ENCODE peak calls at places on chromosome 13, in eight cellular contexts. I, J, S, V, B, U, F and C are unnamed samples.

GRCh38 chr13:65378943-65379519 is 1851.1 kb downstream of the PCDH9 start:
- DNase-seq in U (peak), B (no peak), I (no peak), F (no peak), V (no peak), J (peak), S (no peak), C (no peak)

GRCh38 chr13:46804391-46804815 is 7.4 kb upstream of the ESD start:
- DNase-seq in V (peak), J (peak), I (no peak), F (no peak), S (no peak), B (peak), U (peak), C (no peak)

GRCh38 chr13:35460061-35460460 is 16.4 kb downstream of the MAB21L1 start:
- DNase-seq in V (no peak), J (no peak), I (no peak), S (no peak), F (no peak), U (no peak), B (no peak), C (no peak)

GRCh38 chr13:102203718-102204117 is 198.1 kb downstream of the FGF14 start:
- DNase-seq in J (no peak), B (no peak), I (no peak), F (no peak), V (no peak), U (no peak), S (no peak), C (no peak)

GRCh38 chr13:41610426-41610825 is 153.1 kb downstream of the RGCC start:
- DNase-seq in J (peak), B (peak), F (no peak), V (peak), U (no peak), I (peak), S (no peak), C (peak)

GRCh38 chr13:39415403-39415802 is 187.6 kb downstream of the LHFPL6 start:
- DNase-seq in B (no peak), S (no peak), V (peak), J (peak), I (peak), F (peak), U (peak), C (no peak)

GRCh38 chr13:105663182-105663581 is 872.3 kb downstream of the EFNB2 start:
- DNase-seq in I (no peak), F (no peak), V (no peak), S (no peak), U (no peak), B (no peak), J (no peak), C (no peak)

GRCh38 chr13:76049397-76049746 is 413.2 kb downstream of the LMO7 start:
- DNase-seq in V (no peak), J (no peak), I (no peak), U (no peak), S (no peak), F (no peak), B (no peak), C (no peak)

GRCh38 chr13:45615501-45616101 is at the start of gene ERICH6B:
- DNase-seq in S (no peak), V (no peak), F (peak), J (peak), B (no peak), U (peak), I (no peak), C (no peak)

GRCh38 chr13:31043891-31044657 is 111.6 kb downstream of the TEX26 start:
- DNase-seq in I (peak), J (peak), U (peak), F (peak), B (peak), V (peak), S (peak), C (peak)

GRCh38 chr13:31046711-31047279 is 114.3 kb downstream of the TEX26 start:
- DNase-seq in U (peak), J (peak), S (no peak), F (peak), I (no peak), V (no peak), B (no peak), C (no peak)

GRCh38 chr13:31042501-31043165 is 110.2 kb downstream of the TEX26 start:
- DNase-seq in U (no peak), J (no peak), V (no peak), I (no peak), B (no peak), F (no peak), S (no peak), C (no peak)

GRCh38 chr13:31045621-31046081 is 113.2 kb downstream of the TEX26 start:
- DNase-seq in S (peak), U (peak), J (peak), F (no peak), I (peak), B (peak), V (peak), C (peak)

DNA sequence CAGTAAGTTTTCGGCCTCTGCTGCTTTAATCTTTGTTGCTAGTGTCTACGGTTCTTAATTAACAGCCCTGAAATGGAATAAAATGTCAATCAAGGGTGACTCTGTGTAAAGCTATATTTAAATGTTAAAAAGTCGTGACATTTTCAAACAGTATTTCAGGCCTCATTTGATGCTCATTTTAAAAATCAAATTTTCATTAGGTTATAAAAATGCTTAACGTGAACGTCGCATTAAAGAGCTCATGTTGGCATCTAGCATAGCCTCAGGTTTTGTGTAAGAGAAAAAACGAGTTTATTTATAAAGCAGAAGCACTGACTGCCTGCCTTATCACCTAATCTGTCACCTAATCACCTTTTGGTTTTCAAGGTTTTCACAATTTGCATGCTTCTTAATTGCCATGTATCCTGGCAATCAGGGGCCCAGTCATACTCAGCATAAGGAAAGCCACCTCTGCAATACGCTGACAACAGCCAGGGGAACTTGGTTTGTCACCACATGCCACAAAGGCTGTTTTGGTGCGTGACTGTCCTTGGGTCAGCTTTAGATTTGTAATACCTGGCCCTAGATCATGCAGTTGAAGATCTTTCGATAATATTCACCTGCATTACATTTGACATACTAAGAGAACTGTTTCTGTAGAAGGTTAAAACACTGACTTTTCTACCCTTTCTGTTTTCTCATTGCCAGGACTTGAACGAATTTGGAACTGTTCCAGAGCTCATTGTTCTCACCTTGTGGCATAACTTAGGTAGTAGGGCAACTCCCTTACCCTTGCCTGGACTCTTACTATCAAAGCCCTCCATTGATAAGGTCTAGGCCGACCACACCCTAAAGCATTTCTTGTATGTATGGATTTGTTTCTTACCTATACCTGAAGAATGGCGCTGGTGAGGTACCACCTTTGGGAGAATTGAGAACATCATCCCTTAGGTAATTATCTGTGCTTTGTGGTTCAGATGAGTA is 112.5 kb downstream of the TEX26 start:
- DNase-seq in S (no peak), I (no peak), J (no peak), F (no peak), U (peak), V (peak), B (peak), C (no peak)
- H3K4me3 ChIP-seq in S (no peak), I (no peak), J (no peak), F (no peak), U (no peak), V (no peak), B (peak), C (no peak)

GRCh38 chr13:70816853-70817252 is 708.6 kb upstream of the KLHL1 start:
- DNase-seq in B (no peak), I (no peak), F (no peak), U (no peak), V (no peak), S (no peak), J (peak), C (no peak)
- H3K4me3 ChIP-seq in B (no peak), I (no peak), F (no peak), U (no peak), V (no peak), S (no peak), J (no peak), C (no peak)

GRCh38 chr13:110523180-110523579 is 38.3 kb downstream of the RAB20 start:
- DNase-seq in I (no peak), B (no peak), F (no peak), U (no peak), S (no peak), J (no peak), V (no peak), C (no peak)
- H3K4me3 ChIP-seq in I (no peak), B (no peak), F (no peak), U (no peak), S (no peak), J (no peak), V (no peak), C (no peak)

GRCh38 chr13:49308104-49308875 is 60.6 kb downstream of the CDADC1 start:
- DNase-seq in U (no peak), I (peak), F (no peak), B (no peak), V (no peak), J (peak), S (peak), C (peak)
- H3K4me3 ChIP-seq in U (no peak), I (no peak), F (no peak), B (no peak), V (no peak), J (no peak), S (peak), C (no peak)

DNA sequence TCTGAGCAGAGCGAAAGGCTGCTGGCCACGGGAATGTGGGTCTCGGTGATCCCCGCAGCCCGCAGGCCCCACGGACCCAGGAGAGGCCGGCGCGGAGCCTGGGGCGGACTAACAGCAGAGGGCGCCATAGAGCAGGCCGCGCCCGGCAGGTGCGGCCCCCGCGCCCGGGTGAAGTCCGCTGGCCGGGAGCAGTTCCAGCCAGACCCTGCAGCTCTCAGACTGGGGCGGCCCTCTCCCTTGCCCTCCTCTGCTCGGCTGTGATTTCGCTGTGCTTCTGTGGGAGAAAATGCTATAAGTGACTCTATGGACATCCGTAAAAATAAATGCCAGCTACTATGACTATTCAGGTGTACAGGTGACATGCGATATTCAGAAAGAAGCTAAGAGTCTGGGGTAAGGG is 37.7 kb downstream of the GSX1 start:
- DNase-seq in J (no peak), S (no peak), V (no peak), I (peak), U (peak), F (peak), B (peak), C (peak)
- H3K4me3 ChIP-seq in J (no peak), S (no peak), V (no peak), I (peak), U (no peak), F (no peak), B (no peak), C (no peak)

GRCh38 chr13:26759156-26759906 is 1.3 kb downstream of the GPR12 start:
- DNase-seq in J (no peak), I (no peak), B (no peak), V (no peak), F (no peak), U (no peak), S (no peak), C (no peak)
- H3K4me3 ChIP-seq in J (no peak), I (peak), B (no peak), V (no peak), F (no peak), U (no peak), S (peak), C (no peak)